ENCODE peak calls at places on chromosomes 13 and 19, in eight cellular contexts. H is AG09309, V is thoracic aorta, R is fibroblast of villous mesenchyme, A is dorsolateral prefrontal cortex, E is lower lobe of right lung, K is HCT116, Q is foreskin fibroblast. F is an unnamed sample.

GRCh38 chr13:113857531-113858195 is 6.2 kb downstream of the GAS6 start:
- DNase-seq in H (no peak), V (no peak), R (no peak), A (no peak), E (peak), K (no peak), Q (no peak), F (no peak)

GRCh38 chr13:109156181-109156935 is 526.9 kb downstream of the MYO16 start:
- DNase-seq in H (peak), V (no peak), R (peak), A (no peak), E (no peak), K (no peak), Q (peak), F (peak)

GRCh38 chr13:30870049-30870884 is 35.8 kb upstream of the MEDAG start:
- DNase-seq in H (peak), V (peak), R (peak), A (no peak), E (no peak), K (peak), Q (peak), F (peak)

GRCh38 chr13:50463662-50464061 is 379.8 kb downstream of the DLEU7 start:
- DNase-seq in H (no peak), V (no peak), R (peak), A (no peak), E (no peak), K (no peak), Q (no peak), F (no peak)

GRCh38 chr19:34365463-34366401 is 736 bp downstream of the GPI start:
- DNase-seq in H (no peak), V (no peak), R (peak), A (peak), E (peak), K (no peak), Q (peak), F (peak)

GRCh38 chr19:44660081-44660480 is 11.2 kb upstream of the CEACAM19 start:
- DNase-seq in H (no peak), V (no peak), R (no peak), A (no peak), E (peak), K (no peak), Q (no peak), F (no peak)

GRCh38 chr19:19554074-19555023 is 16.3 kb downstream of the CILP2 start:
- DNase-seq in H (no peak), V (no peak), R (peak), A (no peak), E (peak), K (no peak), Q (no peak), F (peak)

GRCh38 chr13:100544866-100545683 is 43.5 kb downstream of the GGACT start:
- DNase-seq in H (no peak), V (no peak), R (no peak), A (no peak), E (peak), K (no peak), Q (no peak), F (no peak)

GRCh38 chr19:28403698-28404099 is 809.3 kb downstream of the UQCRFS1 start:
- DNase-seq in H (no peak), V (no peak), R (no peak), A (no peak), E (no peak), K (no peak), Q (no peak), F (no peak)

GRCh38 chr19:18848860-18849661 is 17.3 kb downstream of the UPF1 start:
- DNase-seq in H (no peak), V (peak), R (peak), A (peak), E (peak), K (no peak), Q (peak), F (peak)

GRCh38 chr13:66748712-66749111 is 481.4 kb downstream of the PCDH9 start:
- DNase-seq in H (no peak), V (no peak), R (no peak), A (no peak), E (no peak), K (no peak), Q (no peak), F (no peak)

GRCh38 chr19:41718761-41719160 is 10.3 kb downstream of the CEACAM5 start:
- DNase-seq in H (no peak), V (no peak), R (no peak), A (no peak), E (no peak), K (no peak), Q (no peak), F (no peak)

GRCh38 chr19:46181386-46181774 is 33.3 kb downstream of the IGFL2 start:
- DNase-seq in H (no peak), V (no peak), R (peak), A (no peak), E (no peak), K (no peak), Q (peak), F (peak)

GRCh38 chr13:75219479-75220237 is 262.3 kb downstream of the TBC1D4 start:
- DNase-seq in H (peak), V (peak), R (peak), A (peak), E (peak), K (peak), Q (peak), F (peak)

GRCh38 chr19:48006762-48007161 is 12.3 kb downstream of the ELSPBP1 start:
- DNase-seq in H (no peak), V (no peak), R (no peak), A (no peak), E (no peak), K (peak), Q (no peak), F (no peak)

GRCh38 chr19:12789098-12789903 is 2.0 kb upstream of the JUNB start:
- DNase-seq in H (no peak), V (no peak), R (peak), A (no peak), E (no peak), K (no peak), Q (no peak), F (no peak)

GRCh38 chr13:26646603-26647002 is 89.1 kb downstream of the WASF3 start:
- DNase-seq in H (no peak), V (no peak), R (no peak), A (no peak), E (no peak), K (no peak), Q (no peak), F (no peak)

GRCh38 chr19:16459680-16460079 is 12.1 kb downstream of the EPS15L1 start:
- DNase-seq in H (no peak), V (no peak), R (no peak), A (no peak), E (no peak), K (no peak), Q (no peak), F (peak)

GRCh38 chr13:83057119-83057518 is 825.2 kb downstream of the SLITRK1 start:
- DNase-seq in H (no peak), V (no peak), R (no peak), A (no peak), E (no peak), K (no peak), Q (peak), F (peak)

GRCh38 chr13:74325106-74325505 is 190.9 kb upstream of the KLF12 start:
- DNase-seq in H (peak), V (no peak), R (peak), A (no peak), E (no peak), K (no peak), Q (peak), F (peak)

GRCh38 chr13:22076658-22077057 is 405.8 kb downstream of the FGF9 start:
- DNase-seq in H (no peak), V (no peak), R (no peak), A (no peak), E (no peak), K (no peak), Q (no peak), F (no peak)

GRCh38 chr19:9885077-9885552 is 50.0 kb downstream of the PIN1 start:
- DNase-seq in H (no peak), V (no peak), R (peak), A (peak), E (no peak), K (no peak), Q (peak), F (peak)

GRCh38 chr19:35853038-35853756 is 893 bp upstream of the NPHS1 start:
- DNase-seq in H (no peak), V (no peak), R (no peak), A (peak), E (no peak), K (no peak), Q (no peak), F (no peak)

GRCh38 chr13:18951412-18951811 is 230.2 kb downstream of the TUBA3C start:
- DNase-seq in H (no peak), V (no peak), R (no peak), A (no peak), E (no peak), K (no peak), Q (no peak), F (no peak)

DNA sequence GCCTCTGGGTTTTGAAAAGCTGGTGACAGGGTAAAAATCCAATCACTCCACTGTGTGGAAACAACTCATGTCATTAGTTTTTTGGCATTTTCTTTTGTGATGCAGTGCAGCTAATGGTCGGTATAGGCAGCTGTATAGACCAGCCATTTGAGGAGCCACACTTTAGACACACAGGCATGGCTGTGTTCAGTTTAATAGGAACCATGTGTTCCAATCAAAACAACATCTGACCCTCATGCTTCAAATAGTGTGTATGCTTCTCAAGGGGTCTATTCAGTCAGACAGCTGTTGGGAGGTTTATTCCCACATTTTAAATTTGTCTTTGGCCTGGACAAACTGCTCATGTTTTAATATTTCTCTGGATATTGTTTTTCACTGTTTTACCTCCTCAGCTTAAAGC is 123.9 kb downstream of the KL start:
- DNase-seq in H (no peak), V (no peak), R (no peak), A (no peak), E (no peak), K (no peak), Q (no peak), F (no peak)
- H3K4me3 ChIP-seq in H (no peak), V (no peak), R (no peak), A (no peak), E (no peak), K (no peak), Q (no peak), F (no peak)

GRCh38 chr13:98397221-98397620 is 179.7 kb downstream of the STK24 start:
- DNase-seq in H (no peak), V (no peak), R (peak), A (no peak), E (no peak), K (no peak), Q (no peak), F (no peak)
- TF ChIP-seq CTCF in H (peak), V (no peak), R (peak), A (peak), E (peak), K (peak), Q (peak), F (peak)

GRCh38 chr19:38263696-38264485 is 482 bp upstream of the SPINT2 start:
- DNase-seq in H (no peak), V (peak), R (peak), A (peak), E (no peak), K (peak), Q (peak), F (peak)

GRCh38 chr19:38265213-38265861 is 964 bp downstream of the SPINT2 start:
- DNase-seq in H (no peak), V (no peak), R (no peak), A (no peak), E (peak), K (no peak), Q (no peak), F (no peak)

GRCh38 chr19:38266070-38266469 is 1.7 kb downstream of the SPINT2 start:
- DNase-seq in H (no peak), V (no peak), R (no peak), A (no peak), E (no peak), K (no peak), Q (no peak), F (no peak)

GRCh38 chr19:38262585-38263268 is 1.6 kb upstream of the SPINT2 start:
- DNase-seq in H (no peak), V (no peak), R (no peak), A (no peak), E (no peak), K (no peak), Q (no peak), F (no peak)

GRCh38 chr19:38264486-38265212 is at the start of gene SPINT2:
- DNase-seq in H (no peak), V (no peak), R (no peak), A (peak), E (peak), K (peak), Q (no peak), F (no peak)
- H3K4me3 ChIP-seq in H (peak), V (peak), R (peak), A (peak), E (peak), K (peak), Q (peak), F (peak)

DNA sequence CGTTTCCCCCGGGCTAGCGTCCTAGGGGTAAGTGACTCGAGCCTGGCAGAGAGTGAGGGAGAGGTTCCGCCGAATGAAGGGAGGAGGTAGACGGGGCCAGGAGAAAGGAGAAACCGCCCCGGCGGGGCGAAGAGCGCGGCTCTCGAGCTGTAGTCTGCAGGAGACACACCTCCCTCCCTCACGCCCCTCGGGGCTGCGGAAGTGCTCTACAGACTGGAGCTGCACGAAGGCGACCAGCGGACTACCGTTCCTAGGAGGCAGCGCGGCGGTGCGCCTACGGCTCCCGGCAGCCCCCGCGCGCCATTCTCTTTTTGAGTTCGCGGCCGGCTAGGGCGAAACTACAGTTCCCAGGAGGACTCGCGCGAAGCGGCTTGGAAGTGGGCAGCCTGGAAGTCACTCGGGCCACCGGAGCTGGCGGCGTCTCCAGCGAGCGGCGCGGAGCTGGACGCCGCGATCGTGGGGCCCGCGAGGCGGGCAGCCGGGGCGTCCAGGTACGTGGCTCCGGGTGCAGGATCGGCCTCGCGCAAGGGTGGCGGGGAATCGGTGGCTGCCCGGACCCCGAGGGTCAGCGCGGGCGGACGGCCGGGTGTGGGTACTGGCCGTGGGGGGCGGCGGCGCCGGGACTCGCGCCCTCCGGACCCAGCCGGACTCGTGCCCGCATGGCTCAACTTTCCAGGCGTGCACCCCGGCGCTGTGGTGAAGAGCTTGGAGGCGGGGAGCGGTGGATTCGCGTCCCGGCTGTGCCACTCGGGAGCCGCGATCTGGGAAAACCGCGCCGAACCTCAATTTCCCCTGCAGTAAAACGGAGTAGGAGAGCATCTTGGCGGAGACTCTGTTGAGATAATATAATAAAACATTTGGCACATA is at the start of gene SIPA1L3:
- DNase-seq in H (peak), V (peak), R (peak), A (peak), E (peak), K (peak), Q (peak), F (peak)
- TF ChIP-seq CTCF in H (peak), V (no peak), R (no peak), A (peak), E (no peak), K (no peak), Q (no peak), F (peak)